ENCODE peak calls at places on chromosomes 1 and 21, in seven cellular contexts. R is CD4-positive, CD25-positive, alpha-beta regulatory T cell; O is BJ; J is H9; V is A549; U is heart left ventricle; T is astrocyte of the cerebellum. C is an unnamed sample.

GRCh38 chr1:87927391-87928073 is 598.9 kb downstream of the LMO4 start:
- DNase-seq in O (no peak), T (peak), V (no peak), U (no peak), J (no peak), R (no peak), C (no peak)

GRCh38 chr1:238027366-238027765 is 136.6 kb upstream of the ZP4 start:
- DNase-seq in U (no peak), J (no peak), O (no peak), V (no peak), T (no peak), R (no peak), C (no peak)

GRCh38 chr1:13901597-13901996 is 201.6 kb downstream of the PRDM2 start:
- DNase-seq in V (no peak), U (no peak), J (no peak), O (no peak), R (no peak), T (no peak), C (no peak)

GRCh38 chr21:44930543-44930981 is 9.3 kb upstream of the SLX9 start:
- DNase-seq in V (no peak), T (no peak), J (no peak), U (peak), R (peak), O (no peak), C (no peak)

GRCh38 chr1:224732367-224733006 is 116.4 kb downstream of the CNIH3 start:
- DNase-seq in J (no peak), U (no peak), O (no peak), V (no peak), T (no peak), R (no peak), C (no peak)

GRCh38 chr1:155570593-155570990 is 8.0 kb upstream of the ASH1L start:
- DNase-seq in V (no peak), T (no peak), U (no peak), J (no peak), O (no peak), R (no peak), C (no peak)

GRCh38 chr1:229986737-229987364 is 80.2 kb upstream of the GALNT2 start:
- DNase-seq in U (no peak), J (no peak), V (no peak), O (no peak), T (no peak), R (no peak), C (no peak)

GRCh38 chr1:44645466-44646244 is 28.6 kb downstream of the TMEM53 start:
- DNase-seq in O (no peak), R (no peak), U (no peak), V (no peak), T (peak), J (no peak), C (no peak)

GRCh38 chr1:42952353-42953001 is 6.2 kb downstream of the SLC2A1 start:
- DNase-seq in R (no peak), U (no peak), O (no peak), T (no peak), J (no peak), V (peak), C (no peak)

GRCh38 chr1:184840596-184840995 is 85.9 kb upstream of the EDEM3 start:
- DNase-seq in V (no peak), U (no peak), J (no peak), R (peak), O (no peak), T (no peak), C (no peak)

GRCh38 chr21:46110499-46111192 is 12.7 kb downstream of the COL6A2 start:
- DNase-seq in V (no peak), T (no peak), U (peak), O (no peak), J (peak), R (no peak), C (no peak)

GRCh38 chr1:201551877-201552731 is 13.2 kb downstream of the NAV1 start:
- DNase-seq in U (no peak), J (no peak), T (no peak), V (peak), O (peak), R (no peak), C (no peak)

GRCh38 chr1:42348498-42348897 is 13.5 kb upstream of the FOXJ3 start:
- DNase-seq in V (no peak), J (no peak), T (no peak), R (no peak), O (no peak), U (no peak), C (no peak)

GRCh38 chr1:162899422-162900168 is 38.6 kb upstream of the CCDC190 start:
- DNase-seq in V (no peak), J (no peak), R (no peak), O (peak), T (peak), U (no peak), C (no peak)

GRCh38 chr1:98677288-98677687 is 15.8 kb downstream of the SNX7 start:
- DNase-seq in V (peak), O (no peak), J (no peak), T (peak), U (no peak), R (no peak), C (no peak)

GRCh38 chr21:32319012-32319411 is 20.4 kb downstream of the MRAP start:
- DNase-seq in T (no peak), R (no peak), J (no peak), O (no peak), V (no peak), U (no peak), C (no peak)

GRCh38 chr1:30785714-30786113 is 28.1 kb upstream of the LAPTM5 start:
- DNase-seq in T (no peak), U (peak), V (no peak), J (no peak), O (no peak), R (no peak), C (no peak)

GRCh38 chr1:197355248-197355995 is 87.4 kb downstream of the CRB1 start:
- DNase-seq in O (no peak), T (no peak), R (no peak), U (peak), J (no peak), V (no peak), C (no peak)

GRCh38 chr1:203174324-203174985 is 1.2 kb downstream of the MYBPH start:
- DNase-seq in O (no peak), V (no peak), J (no peak), R (no peak), U (peak), T (no peak), C (no peak)

GRCh38 chr1:116570358-116571214 is at the start of gene CD58:
- DNase-seq in V (peak), J (peak), R (peak), T (no peak), O (peak), U (peak), C (peak)

GRCh38 chr1:245330951-245331350 is 176.2 kb downstream of the KIF26B start:
- DNase-seq in J (peak), O (no peak), T (no peak), V (no peak), R (no peak), U (no peak), C (no peak)

GRCh38 chr1:165562576-165562975 is 18.8 kb downstream of the LRRC52 start:
- DNase-seq in R (no peak), O (no peak), T (no peak), J (no peak), U (no peak), V (no peak), C (no peak)

GRCh38 chr1:3776231-3777030 is 3.9 kb downstream of the SMIM1 start:
- DNase-seq in R (no peak), U (no peak), V (no peak), T (no peak), O (no peak), J (no peak), C (no peak)

GRCh38 chr1:41851589-41851988 is 67.1 kb downstream of the HIVEP3 start:
- DNase-seq in J (no peak), O (no peak), T (peak), R (no peak), V (peak), U (no peak), C (no peak)

GRCh38 chr1:9127395-9128160 is 1.3 kb downstream of the GPR157 start:
- DNase-seq in U (no peak), O (no peak), V (no peak), T (no peak), R (no peak), J (no peak), C (no peak)

GRCh38 chr1:27773732-27774445 is 870 bp downstream of the STX12 start:
- DNase-seq in J (no peak), O (no peak), V (peak), R (peak), U (no peak), T (no peak), C (no peak)

GRCh38 chr1:164602142-164602429 is 43.1 kb downstream of the PBX1 start:
- DNase-seq in J (peak), T (no peak), U (no peak), O (no peak), R (no peak), V (no peak), C (no peak)

GRCh38 chr1:41957568-41957967 is 38.8 kb upstream of the HIVEP3 start:
- DNase-seq in R (no peak), V (no peak), U (no peak), T (no peak), J (no peak), O (peak), C (no peak)

GRCh38 chr1:19062258-19063029 is 106.0 kb upstream of the IFFO2 start:
- DNase-seq in R (no peak), V (no peak), T (no peak), U (no peak), J (no peak), O (no peak), C (no peak)

GRCh38 chr1:30605441-30605920 is 117.9 kb downstream of the MATN1 start:
- DNase-seq in J (no peak), U (no peak), T (no peak), R (no peak), O (no peak), V (no peak), C (no peak)

GRCh38 chr1:206144605-206145004 is 27.4 kb upstream of the AVPR1B start:
- DNase-seq in T (no peak), J (no peak), O (no peak), R (no peak), V (no peak), U (no peak), C (no peak)

GRCh38 chr21:15604424-15604823 is 125.4 kb upstream of the USP25 start:
- DNase-seq in J (no peak), V (peak), O (peak), R (no peak), T (peak), U (no peak), C (no peak)

GRCh38 chr1:179586107-179586823 is 5.4 kb upstream of the TDRD5 start:
- DNase-seq in T (no peak), O (no peak), U (peak), R (no peak), J (peak), V (peak), C (peak)

GRCh38 chr21:33848252-33848953 is 67.2 kb downstream of the ATP5PO start:
- DNase-seq in O (no peak), R (no peak), V (no peak), U (peak), T (no peak), J (no peak), C (no peak)

GRCh38 chr1:116820362-116820761 is 66.1 kb downstream of the CD2 start:
- DNase-seq in O (peak), T (peak), J (no peak), R (no peak), V (peak), U (peak), C (no peak)

GRCh38 chr1:18385239-18385790 is 95.4 kb upstream of the KLHDC7A start:
- DNase-seq in R (no peak), T (no peak), V (no peak), J (peak), O (no peak), U (no peak), C (no peak)

GRCh38 chr1:3910769-3911520 is 10.9 kb upstream of the C1orf174 start:
- DNase-seq in J (peak), V (peak), O (no peak), R (peak), T (no peak), U (peak), C (no peak)

C was measured in HuH-7.5.